ENCODE peak calls at places on chromosomes 1 and 21, in five cellular contexts. E, A, M, H and J are unnamed samples.

GRCh38 chr1:56910441-56910985 is 55.3 kb downstream of the C8B start:
- DNase-seq in E (peak), M (peak), H (no peak), A (no peak), J (no peak)

GRCh38 chr1:152855661-152856060 is 4.1 kb upstream of the LCE7A start:
- DNase-seq in M (no peak), E (no peak), H (no peak), A (no peak), J (no peak)

GRCh38 chr1:6137758-6138157 is 42.4 kb downstream of the CHD5 start:
- DNase-seq in A (no peak), E (no peak), M (no peak), H (no peak), J (no peak)

GRCh38 chr21:42833439-42833815 is 45.9 kb downstream of the WDR4 start:
- DNase-seq in E (peak), M (peak), A (peak), H (peak), J (peak)

GRCh38 chr1:22231068-22231593 is 88.2 kb upstream of the WNT4 start:
- DNase-seq in M (no peak), H (no peak), A (no peak), E (no peak), J (no peak)

GRCh38 chr1:114319480-114319879 is 165.8 kb upstream of the SYT6 start:
- DNase-seq in E (no peak), H (no peak), A (no peak), M (no peak), J (no peak)

GRCh38 chr1:93021539-93022134 is 57.4 kb upstream of the MTF2 start:
- DNase-seq in E (peak), H (no peak), A (no peak), M (peak), J (peak)

GRCh38 chr1:113904292-113904673 is 316 bp downstream of the AP4B1 start:
- DNase-seq in E (peak), M (no peak), A (no peak), H (no peak), J (no peak)

GRCh38 chr1:207077470-207078377 is 10.9 kb upstream of the C4BPB start:
- DNase-seq in H (peak), E (peak), A (peak), M (peak), J (peak)

GRCh38 chr1:63326473-63327380 is 4.4 kb downstream of the FOXD3 start:
- DNase-seq in A (peak), H (no peak), M (no peak), E (no peak), J (no peak)

GRCh38 chr1:61955261-61955660 is 213.0 kb downstream of the PATJ start:
- DNase-seq in M (no peak), A (no peak), H (no peak), E (no peak), J (no peak)

GRCh38 chr1:228898582-228898992 is 163.3 kb downstream of the RHOU start:
- DNase-seq in H (no peak), E (peak), A (peak), M (no peak), J (no peak)
- TF ChIP-seq HDAC2 in H (no peak), E (no peak), A (no peak), M (no peak), J (no peak)

DNA sequence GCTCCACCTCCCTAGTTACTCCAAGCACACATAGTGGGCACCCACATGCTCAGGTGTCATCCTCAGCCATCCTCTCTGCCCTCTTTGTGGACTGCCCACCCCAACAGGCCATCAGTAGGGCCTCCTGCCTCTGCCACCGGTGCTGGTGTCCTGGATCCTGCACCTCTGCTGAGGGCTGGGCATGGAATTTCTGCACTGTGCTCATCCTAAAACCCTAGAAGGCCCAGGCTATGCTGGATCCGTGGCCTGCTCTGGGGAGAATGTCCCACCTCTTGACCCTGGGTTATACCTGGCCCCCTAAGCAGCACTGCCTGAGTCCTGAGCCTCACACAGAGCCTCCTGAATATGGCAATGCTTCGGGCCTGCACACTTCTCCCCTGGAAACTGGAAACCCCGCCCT is 318.3 kb downstream of the MATN1 start:
- DNase-seq in A (no peak), E (no peak), M (no peak), H (no peak), J (no peak)
- TF ChIP-seq HDAC2 in A (no peak), E (no peak), M (no peak), H (no peak), J (no peak)

GRCh38 chr1:81007024-81007423 is 793.7 kb upstream of the ADGRL2 start:
- DNase-seq in E (no peak), M (no peak), A (no peak), H (no peak), J (no peak)

GRCh38 chr1:81008298-81008697 is 792.4 kb upstream of the ADGRL2 start:
- DNase-seq in H (no peak), A (no peak), M (no peak), E (no peak), J (no peak)

DNA sequence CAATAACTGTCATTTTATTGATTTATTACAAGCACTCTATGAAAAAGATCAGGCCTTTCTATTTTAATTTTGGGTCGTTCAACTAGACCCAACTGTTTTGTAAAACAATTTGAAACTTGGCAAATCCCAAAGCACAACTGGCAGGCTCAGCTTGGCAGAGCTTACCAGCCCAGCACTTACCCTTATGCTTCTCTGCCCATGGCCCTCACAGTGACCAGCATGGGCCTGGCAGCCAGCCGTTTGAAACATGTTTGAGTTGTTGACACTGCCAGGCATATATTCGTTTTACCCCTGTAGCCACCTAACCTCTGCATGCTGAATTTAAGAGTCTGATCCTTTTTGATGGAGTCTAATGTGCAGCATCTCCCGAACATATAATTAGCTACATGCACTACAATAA is 796.7 kb upstream of the ADGRL2 start:
- DNase-seq in M (no peak), A (no peak), E (no peak), H (no peak), J (no peak)
- TF ChIP-seq HDAC2 in M (no peak), A (no peak), E (no peak), H (no peak), J (no peak)

DNA sequence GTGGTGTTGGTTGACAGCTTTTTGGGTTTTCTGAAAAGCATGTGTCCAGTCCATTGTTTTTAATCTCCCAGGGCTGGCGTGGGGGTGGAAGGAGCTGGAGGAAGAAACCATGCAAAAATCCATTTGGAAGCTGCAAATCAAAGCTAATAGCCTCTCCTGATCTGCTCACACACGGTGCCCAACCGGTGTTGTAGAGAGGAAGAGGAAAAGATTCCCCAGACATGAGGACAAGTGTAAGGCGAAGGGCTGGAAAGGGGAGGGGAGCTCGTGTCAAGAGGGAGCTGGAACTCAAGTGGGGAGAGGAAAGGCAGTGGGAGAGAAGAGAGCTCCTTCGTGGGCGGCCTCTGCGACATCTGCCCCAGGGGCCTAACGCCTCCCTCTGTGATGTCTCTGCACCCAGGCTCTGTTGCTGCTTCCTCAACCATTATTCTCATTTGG is 112.3 kb upstream of the IRF2BP2 start:
- DNase-seq in A (no peak), M (no peak), E (no peak), H (no peak), J (no peak)
- TF ChIP-seq HDAC2 in A (no peak), M (no peak), E (no peak), H (no peak), J (no peak)

GRCh38 chr21:41169701-41170100 is 1.7 kb downstream of the BACE2 start:
- DNase-seq in M (no peak), A (no peak), H (no peak), E (no peak), J (no peak)

GRCh38 chr21:41169258-41169576 is 1.3 kb downstream of the BACE2 start:
- DNase-seq in H (no peak), M (no peak), E (no peak), A (no peak), J (no peak)

GRCh38 chr21:41168391-41169257 is 664 bp downstream of the BACE2 start:
- DNase-seq in M (no peak), E (no peak), H (no peak), A (peak), J (peak)

GRCh38 chr21:41166947-41167346 is 1.0 kb upstream of the BACE2 start:
- DNase-seq in A (no peak), E (no peak), M (no peak), H (no peak), J (no peak)

DNA sequence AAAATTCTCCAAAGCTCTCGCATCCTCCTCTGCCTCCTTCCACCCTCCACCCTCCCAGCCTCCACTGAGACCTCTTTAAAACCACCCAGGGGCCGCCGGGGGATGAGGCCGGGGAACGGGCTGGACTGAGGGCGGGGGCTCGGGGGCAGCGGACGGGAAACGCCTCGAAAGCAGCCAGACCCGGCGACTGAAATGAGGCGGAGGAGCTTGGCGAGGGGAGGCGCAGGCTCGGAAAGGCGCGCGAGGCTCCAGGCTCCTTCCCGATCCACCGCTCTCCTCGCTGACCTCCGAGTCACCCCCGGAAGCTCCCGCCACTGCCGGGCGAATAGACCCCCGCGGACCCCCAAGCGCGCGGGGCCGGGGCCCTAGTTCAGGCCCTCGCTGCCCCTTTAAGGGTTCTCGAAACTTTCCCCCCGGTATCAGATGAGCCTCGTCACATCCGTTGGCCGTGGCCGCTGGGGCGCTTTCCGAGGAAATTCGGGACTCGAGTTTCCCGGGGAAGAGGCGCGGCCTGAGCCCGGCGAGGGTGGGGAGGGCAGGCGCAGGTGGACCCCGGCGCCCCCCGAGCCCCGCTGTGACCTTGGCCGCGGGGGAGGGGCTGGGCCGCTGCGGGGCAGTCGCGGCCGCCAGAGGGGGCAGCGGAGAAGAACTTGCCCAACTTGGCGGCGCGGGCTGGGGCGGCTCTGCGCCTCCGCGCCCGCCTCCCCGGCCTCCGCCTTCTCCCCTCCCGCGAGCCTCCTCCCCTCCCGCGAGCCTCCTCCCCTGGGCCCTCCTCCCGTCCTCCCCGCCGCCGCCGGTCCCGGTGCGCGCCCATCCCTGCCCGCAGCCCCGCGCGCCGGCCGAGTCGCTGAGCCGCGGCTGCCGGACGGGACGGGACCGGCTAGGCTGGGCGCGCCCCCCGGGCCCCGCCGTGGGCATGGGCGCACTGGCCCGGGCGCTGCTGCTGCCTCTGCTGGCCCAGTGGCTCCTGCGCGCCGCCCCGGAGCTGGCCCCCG is at the start of gene BACE2:
- DNase-seq in M (no peak), H (no peak), A (peak), E (peak), J (peak)
- TF ChIP-seq HDAC2 in M (no peak), H (no peak), A (no peak), E (no peak), J (no peak)

GRCh38 chr1:178614286-178614685 is 101.4 kb downstream of the TEX35 start:
- DNase-seq in E (no peak), M (peak), H (no peak), A (no peak), J (no peak)

GRCh38 chr1:178609015-178609414 is 96.1 kb downstream of the TEX35 start:
- DNase-seq in M (no peak), A (no peak), E (no peak), H (no peak), J (no peak)

GRCh38 chr1:178607718-178608408 is 95.0 kb downstream of the TEX35 start:
- DNase-seq in M (no peak), H (peak), E (no peak), A (no peak), J (no peak)

GRCh38 chr1:178613271-178613945 is 100.5 kb downstream of the TEX35 start:
- DNase-seq in E (no peak), M (no peak), A (no peak), H (no peak), J (no peak)

DNA sequence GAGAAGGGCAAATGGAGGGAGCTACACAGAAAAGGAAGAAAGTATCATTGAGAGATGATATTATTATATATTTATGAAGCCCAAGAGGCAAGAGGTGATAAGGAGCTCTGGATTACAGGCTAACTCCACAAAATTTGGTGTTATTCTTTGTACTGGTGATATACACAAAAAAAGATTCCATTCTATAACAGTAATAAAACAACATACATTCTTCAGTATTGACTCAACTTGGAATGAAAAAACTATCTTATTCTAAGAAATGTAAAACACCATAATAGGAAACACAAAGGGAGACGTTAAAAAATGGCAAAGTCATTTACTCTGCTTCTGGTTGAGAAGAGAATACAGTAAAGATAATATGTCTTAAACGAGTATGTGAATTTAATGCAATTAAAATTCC is 99.4 kb downstream of the TEX35 start:
- DNase-seq in E (no peak), H (no peak), M (no peak), A (no peak), J (no peak)
- TF ChIP-seq HDAC2 in E (no peak), H (no peak), M (no peak), A (no peak), J (no peak)

GRCh38 chr1:115467790-115468189 is 129.7 kb upstream of the NGF start:
- DNase-seq in M (no peak), A (no peak), E (no peak), H (no peak), J (no peak)

GRCh38 chr1:115463347-115463746 is 125.3 kb upstream of the NGF start:
- DNase-seq in E (no peak), A (peak), M (no peak), H (no peak), J (no peak)

GRCh38 chr1:115467196-115467595 is 129.1 kb upstream of the NGF start:
- DNase-seq in A (no peak), E (no peak), H (no peak), M (no peak), J (no peak)

GRCh38 chr1:115466433-115466832 is 128.4 kb upstream of the NGF start:
- DNase-seq in H (no peak), A (no peak), M (no peak), E (peak), J (no peak)

GRCh38 chr1:115465802-115466363 is 127.8 kb upstream of the NGF start:
- DNase-seq in H (no peak), E (no peak), M (no peak), A (no peak), J (no peak)
- TF ChIP-seq HDAC2 in H (no peak), E (no peak), M (no peak), A (no peak), J (no peak)